ENCODE peak calls at places on chromosomes 3 and 15, in seven cellular contexts. R is sigmoid colon, T is suprapubic skin, Y is stomach, F is upper lobe of left lung, N is transverse colon, K is GM12878. X is an unnamed sample.

GRCh38 chr3:101643861-101644613 is 32.9 kb downstream of the ZBTB11 start:
- DNase-seq in Y (no peak), T (no peak), F (no peak), K (no peak), N (no peak), R (no peak), X (peak)

GRCh38 chr3:71599416-71599815 is 15.9 kb upstream of the FOXP1 start:
- DNase-seq in K (no peak), N (no peak), F (no peak), T (no peak), Y (no peak), R (no peak), X (no peak)

GRCh38 chr3:45105855-45106655 is 40.1 kb downstream of the CDCP1 start:
- DNase-seq in N (no peak), Y (no peak), K (no peak), T (peak), R (no peak), F (peak), X (no peak)

GRCh38 chr3:10417849-10418248 is 87.5 kb downstream of the ATP2B2 start:
- DNase-seq in T (no peak), R (no peak), K (no peak), Y (no peak), F (no peak), N (no peak), X (no peak)

GRCh38 chr15:37034392-37034791 is 66.0 kb downstream of the MEIS2 start:
- DNase-seq in R (no peak), K (no peak), Y (no peak), T (no peak), F (no peak), N (no peak), X (no peak)

GRCh38 chr15:66673410-66674322 is 28.4 kb upstream of the SMAD6 start:
- DNase-seq in K (no peak), F (peak), N (peak), R (no peak), T (no peak), Y (peak), X (no peak)

GRCh38 chr3:130866327-130866726 is 27.6 kb upstream of the ATP2C1 start:
- DNase-seq in K (no peak), F (no peak), T (no peak), N (no peak), Y (no peak), R (no peak), X (no peak)

GRCh38 chr3:122183521-122183892 is at the start of gene CASR:
- DNase-seq in K (no peak), Y (no peak), T (no peak), R (no peak), N (peak), F (peak), X (no peak)

GRCh38 chr3:138479355-138479964 is 45.0 kb downstream of the ESYT3 start:
- DNase-seq in Y (no peak), T (no peak), K (no peak), N (no peak), F (peak), R (no peak), X (no peak)

GRCh38 chr15:48794697-48795134 is 16.2 kb downstream of the CEP152 start:
- DNase-seq in N (no peak), F (no peak), R (no peak), K (peak), T (no peak), Y (no peak), X (no peak)

GRCh38 chr3:8981700-8982099 is 18.4 kb upstream of the RAD18 start:
- DNase-seq in K (no peak), F (no peak), R (no peak), T (no peak), N (no peak), Y (no peak), X (peak)

GRCh38 chr3:8981296-8981695 is 18.0 kb upstream of the RAD18 start:
- DNase-seq in Y (no peak), K (no peak), T (no peak), R (no peak), N (no peak), F (no peak), X (no peak)

GRCh38 chr3:8983026-8983425 is 19.8 kb upstream of the RAD18 start:
- DNase-seq in F (no peak), R (no peak), Y (no peak), N (no peak), K (no peak), T (no peak), X (no peak)

GRCh38 chr3:8983591-8983990 is 20.3 kb upstream of the RAD18 start:
- DNase-seq in T (no peak), Y (no peak), K (no peak), F (no peak), R (no peak), N (no peak), X (no peak)

DNA sequence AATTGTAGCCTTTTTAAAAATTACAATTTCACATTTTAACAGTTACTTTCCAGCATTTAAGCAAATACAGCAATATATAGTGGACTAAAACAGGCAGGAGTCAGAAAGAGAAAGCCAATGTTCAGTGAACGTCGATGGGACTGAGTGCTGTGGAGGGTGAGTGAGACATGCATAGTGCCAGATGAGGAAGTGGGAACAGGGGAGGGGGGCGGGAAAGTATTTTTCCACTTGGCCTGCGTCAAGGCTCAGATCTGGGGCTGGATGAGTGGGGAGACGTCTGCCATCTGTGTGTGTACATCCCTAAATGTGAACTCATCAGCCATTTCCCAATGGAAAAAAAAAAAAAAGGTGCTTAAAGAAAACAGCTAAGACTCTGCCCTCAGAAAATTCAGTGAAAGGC is 19.2 kb upstream of the RAD18 start:
- DNase-seq in F (no peak), Y (no peak), R (no peak), N (no peak), T (no peak), K (no peak), X (peak)
- TF ChIP-seq POLR2AphosphoS5 in F (no peak), Y (no peak), R (no peak), N (no peak), T (no peak), K (no peak), X (no peak)

DNA sequence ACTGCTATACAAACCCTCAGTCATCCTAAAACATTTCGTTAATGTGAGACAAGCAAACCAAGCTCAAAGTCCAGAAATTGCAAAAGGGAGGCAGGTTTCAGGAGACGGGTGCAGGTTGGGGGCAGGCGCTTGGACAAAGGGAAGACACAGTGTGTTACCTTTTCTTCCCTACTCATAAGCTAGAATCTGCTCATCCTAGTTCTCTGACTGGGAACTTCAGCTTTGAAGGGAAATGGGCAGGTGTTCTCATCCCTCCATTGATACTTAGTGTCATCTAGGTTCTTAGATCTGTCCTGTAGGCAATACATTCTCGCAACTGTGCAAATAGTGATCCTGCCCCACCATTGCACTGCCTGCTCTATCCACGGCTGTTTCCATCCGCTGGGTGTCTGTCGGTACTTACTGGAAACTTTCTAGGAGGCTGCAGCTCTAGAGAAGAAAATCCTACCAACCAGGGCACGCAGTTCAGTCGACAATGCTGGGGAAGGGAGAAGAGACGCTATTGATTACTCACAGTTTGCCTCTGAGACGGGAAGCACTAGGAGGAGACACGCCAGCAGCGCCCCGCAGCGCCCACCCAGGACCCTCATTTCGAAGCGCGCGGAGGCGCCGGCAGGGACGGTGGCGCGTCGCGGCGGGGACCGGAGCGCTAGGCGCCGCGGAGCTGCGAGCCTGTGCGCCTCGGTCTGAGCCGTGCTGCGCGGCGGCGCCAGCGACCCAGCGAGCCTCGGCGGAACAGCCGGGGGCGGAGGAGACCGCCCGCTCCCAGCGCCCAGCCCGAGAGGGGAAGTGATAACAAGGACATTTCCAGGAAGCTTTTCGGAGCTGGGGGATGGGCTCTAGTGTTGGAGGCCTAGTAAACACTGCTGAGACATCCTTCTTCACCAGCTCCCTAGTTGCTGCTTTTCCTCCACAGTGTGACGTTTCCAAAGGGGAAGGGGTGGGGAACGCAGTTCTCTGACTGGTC is at the start of gene PROS1:
- DNase-seq in T (peak), Y (peak), F (peak), R (peak), K (no peak), N (peak), X (peak)
- TF ChIP-seq EP300 in T (no peak), Y (peak), F (no peak), R (no peak), K (no peak), N (peak), X (peak)

GRCh38 chr15:53675832-53676231 is 83.6 kb downstream of the WDR72 start:
- DNase-seq in R (no peak), K (no peak), Y (no peak), F (no peak), T (no peak), N (no peak), X (no peak)
- H3K27ac ChIP-seq in R (no peak), K (no peak), Y (no peak), F (no peak), T (no peak), N (no peak), X (no peak)

DNA sequence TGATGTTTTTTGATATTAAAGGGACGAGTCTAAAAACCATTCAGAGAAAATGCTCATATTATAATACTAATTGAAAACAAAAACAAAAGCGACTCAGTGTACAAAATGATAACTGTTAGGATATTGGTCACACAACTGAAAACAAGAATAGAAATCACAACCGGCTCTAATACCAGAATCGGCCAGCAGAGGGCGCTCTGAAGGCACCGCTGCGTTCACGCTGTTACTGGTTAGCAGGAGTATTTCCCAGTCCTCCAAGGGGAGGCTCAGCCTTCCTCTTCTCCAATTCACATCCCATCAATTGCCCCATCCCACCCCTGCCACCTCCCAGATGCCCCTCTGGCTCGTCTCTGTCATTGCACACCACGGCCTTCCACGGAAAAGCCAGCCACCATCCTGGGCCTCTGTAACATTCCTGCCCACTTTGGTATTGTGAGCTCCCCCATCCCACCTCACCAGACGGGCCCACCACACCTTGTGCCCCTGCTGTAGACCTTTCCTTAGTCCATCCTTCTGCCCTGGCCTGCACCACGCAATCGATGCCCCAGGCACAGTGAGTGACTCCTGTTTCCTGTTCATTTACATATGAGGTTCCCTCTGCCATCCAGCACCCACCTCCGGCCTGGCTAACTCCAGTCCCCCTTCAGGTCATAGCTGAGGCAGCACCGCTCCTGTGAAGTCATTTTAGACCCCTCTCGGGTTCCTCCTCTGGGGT is 8.5 kb downstream of the FAM107A start:
- DNase-seq in N (peak), R (peak), F (peak), T (peak), K (peak), Y (peak), X (peak)
- TF ChIP-seq POLR2AphosphoS5 in N (no peak), R (no peak), F (no peak), T (no peak), K (no peak), Y (no peak), X (no peak)

GRCh38 chr3:179768080-179768479 is 115.2 kb downstream of the USP13 start:
- DNase-seq in Y (no peak), K (no peak), F (no peak), N (peak), R (no peak), T (no peak), X (no peak)
- TF ChIP-seq EP300 in Y (no peak), K (no peak), F (no peak), N (no peak), R (no peak), T (no peak), X (no peak)

GRCh38 chr3:16335772-16336621 is 71.0 kb downstream of the OXNAD1 start:
- DNase-seq in F (no peak), T (no peak), R (no peak), Y (no peak), N (no peak), K (no peak), X (no peak)

GRCh38 chr3:16338999-16339398 is 74.0 kb downstream of the OXNAD1 start:
- DNase-seq in F (peak), N (no peak), R (no peak), Y (no peak), T (no peak), K (no peak), X (no peak)

GRCh38 chr3:16335364-16335763 is 70.4 kb downstream of the OXNAD1 start:
- DNase-seq in R (no peak), T (no peak), F (no peak), Y (no peak), K (no peak), N (no peak), X (no peak)

GRCh38 chr3:16336876-16337275 is 71.9 kb downstream of the OXNAD1 start:
- DNase-seq in Y (no peak), T (no peak), K (no peak), N (no peak), F (no peak), R (no peak), X (no peak)

GRCh38 chr3:16338124-16338523 is 73.1 kb downstream of the OXNAD1 start:
- DNase-seq in R (no peak), F (peak), Y (peak), K (peak), T (no peak), N (peak), X (no peak)
- H3K27ac ChIP-seq in R (peak), F (peak), Y (peak), K (peak), T (peak), N (peak), X (peak)

DNA sequence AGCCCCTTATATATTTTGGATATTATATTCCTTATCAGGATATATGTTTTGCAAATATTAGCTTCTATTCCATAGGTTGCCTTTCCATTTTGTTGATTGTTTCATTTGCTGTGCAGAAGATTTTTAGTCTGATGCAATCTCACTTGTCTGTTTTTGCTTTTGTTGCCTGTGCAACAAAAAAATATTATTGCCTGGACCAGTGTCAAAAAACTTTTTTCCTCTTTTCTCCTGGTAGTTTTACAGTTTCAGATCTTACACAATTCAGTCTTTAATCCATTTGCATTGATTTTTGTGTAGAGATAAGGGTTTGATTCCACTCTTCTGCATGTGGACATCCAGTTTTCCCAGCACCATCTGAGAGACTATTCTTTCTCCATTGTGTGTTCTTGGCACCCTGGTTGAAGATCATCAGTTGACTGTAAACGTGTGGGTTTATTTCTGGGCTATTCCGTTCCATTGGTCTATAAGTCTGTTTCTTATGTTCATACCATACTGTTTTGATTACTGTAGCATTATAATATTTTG is 228.9 kb upstream of the NR2E3 start:
- DNase-seq in K (no peak), T (no peak), N (no peak), R (no peak), F (no peak), Y (no peak), X (no peak)
- TF ChIP-seq POLR2AphosphoS5 in K (no peak), T (no peak), N (no peak), R (no peak), F (no peak), Y (no peak), X (no peak)

GRCh38 chr15:63718590-63719035 is 115.1 kb downstream of the HERC1 start:
- DNase-seq in K (no peak), T (no peak), Y (no peak), F (no peak), R (no peak), N (no peak), X (no peak)
- TF ChIP-seq EP300 in K (no peak), T (no peak), Y (no peak), F (no peak), R (no peak), N (no peak), X (no peak)